ENCODE peak calls at places on chromosomes 6 and 20, in five cellular contexts. R is GM04503, U is EL, W is amygdala, D is NCI-H1092. G is an unnamed sample.

GRCh38 chr6:44253307-44254101 is 3.8 kb downstream of the SLC35B2 start:
- DNase-seq in R (no peak), W (no peak), U (peak), D (no peak), G (no peak)

GRCh38 chr20:17320456-17320855 is 93.6 kb downstream of the PCSK2 start:
- DNase-seq in W (peak), U (no peak), R (no peak), D (no peak), G (no peak)

GRCh38 chr6:29847871-29848630 is 20.4 kb downstream of the HLA-G start:
- DNase-seq in U (peak), W (peak), R (no peak), D (peak), G (no peak)

GRCh38 chr6:144897441-144897921 is 612.3 kb downstream of the UTRN start:
- DNase-seq in R (peak), D (no peak), U (peak), W (no peak), G (no peak)

GRCh38 chr20:667351-668034 is 8.1 kb downstream of the SCRT2 start:
- DNase-seq in D (no peak), U (peak), R (no peak), W (no peak), G (no peak)

GRCh38 chr6:33901822-33902816 is 98.3 kb upstream of the MLN start:
- DNase-seq in U (no peak), R (no peak), D (no peak), W (no peak), G (no peak)

GRCh38 chr6:132253906-132254305 is 147.4 kb downstream of the MOXD1 start:
- DNase-seq in R (no peak), W (no peak), D (no peak), U (no peak), G (no peak)

GRCh38 chr20:45306431-45306982 is at the start of gene RBPJL:
- DNase-seq in W (no peak), R (no peak), D (no peak), U (no peak), G (no peak)

GRCh38 chr6:113645986-113646385 is 211.2 kb upstream of the MARCKS start:
- DNase-seq in W (no peak), U (no peak), D (no peak), R (no peak), G (no peak)

GRCh38 chr6:145895802-145896201 is 68.4 kb downstream of the SHPRH start:
- DNase-seq in U (peak), R (no peak), D (no peak), W (no peak), G (no peak)

GRCh38 chr6:75493400-75494064 is at the start of gene FILIP1:
- DNase-seq in R (no peak), D (no peak), U (no peak), W (peak), G (no peak)

GRCh38 chr6:159467473-159468041 is 225.5 kb downstream of the SOD2 start:
- DNase-seq in R (peak), U (peak), W (no peak), D (no peak), G (no peak)

GRCh38 chr6:143328885-143329284 is 121.6 kb downstream of the ADAT2 start:
- DNase-seq in R (no peak), W (no peak), D (no peak), U (peak), G (no peak)

GRCh38 chr20:48821261-48821910 is 6.4 kb downstream of the PREX1 start:
- DNase-seq in W (no peak), R (no peak), U (no peak), D (no peak), G (no peak)

GRCh38 chr20:44034451-44034850 is 119.8 kb downstream of the TOX2 start:
- DNase-seq in U (no peak), R (no peak), D (no peak), W (no peak), G (no peak)

GRCh38 chr6:56381852-56382251 is 134.5 kb upstream of the COL21A1 start:
- DNase-seq in W (no peak), R (no peak), D (no peak), U (peak), G (no peak)

GRCh38 chr20:7841291-7841966 is 98.8 kb downstream of the HAO1 start:
- DNase-seq in D (no peak), W (no peak), U (peak), R (no peak), G (no peak)

GRCh38 chr6:26428206-26428605 is 12.1 kb upstream of the BTN3A3 start:
- DNase-seq in W (no peak), D (no peak), R (no peak), U (no peak), G (no peak)

GRCh38 chr6:39566381-39566934 is 158.8 kb downstream of the KIF6 start:
- DNase-seq in D (no peak), W (no peak), U (no peak), R (no peak), G (no peak)

GRCh38 chr20:17406191-17406590 is 125.0 kb downstream of the BFSP1 start:
- DNase-seq in U (no peak), W (no peak), R (no peak), D (no peak), G (no peak)

GRCh38 chr6:88708197-88708744 is 255.1 kb downstream of the RNGTT start:
- DNase-seq in W (no peak), D (no peak), U (no peak), R (no peak), G (no peak)

GRCh38 chr20:39282619-39283092 is 320.5 kb downstream of the DHX35 start:
- DNase-seq in U (no peak), W (no peak), D (peak), R (no peak), G (peak)

GRCh38 chr6:128731249-128732165 is 151.4 kb upstream of the LAMA2 start:
- DNase-seq in W (peak), R (peak), U (peak), D (no peak), G (peak)

GRCh38 chr6:101443315-101443714 is 49.8 kb downstream of the GRIK2 start:
- DNase-seq in U (no peak), D (no peak), W (no peak), R (no peak), G (no peak)

GRCh38 chr6:43699564-43700186 is 12.1 kb upstream of the MRPS18A start:
- DNase-seq in U (peak), W (no peak), D (peak), R (no peak), G (no peak)

GRCh38 chr20:32823078-32823477 is 3.3 kb downstream of the MAPRE1 start:
- DNase-seq in W (no peak), U (peak), R (no peak), D (no peak), G (no peak)

GRCh38 chr20:63946986-63947637 is 9.1 kb downstream of the UCKL1 start:
- DNase-seq in U (no peak), W (no peak), D (no peak), R (no peak), G (no peak)

GRCh38 chr6:1619666-1620503 is 10.2 kb downstream of the FOXC1 start:
- DNase-seq in W (no peak), D (no peak), U (no peak), R (no peak), G (no peak)

GRCh38 chr6:42889815-42890214 is 10.4 kb downstream of the RPL7L1 start:
- DNase-seq in R (no peak), W (no peak), D (no peak), U (no peak), G (no peak)

GRCh38 chr6:92231220-92231701 is 1188.1 kb downstream of the EPHA7 start:
- DNase-seq in W (no peak), R (no peak), D (peak), U (no peak), G (peak)

G was measured in NCI-H1417 treated with DMSO at 0.1 percent for 48 hours.